ENCODE peak calls at places on chromosomes 4 and X, in seven cellular contexts. One of them, this sample, is unnamed.

GRCh38 chr4:99915449-99915848 is 21.2 kb upstream of the LAMTOR3 start:
- DNase-seq in HS-5: no peak
- DNase-seq in frontal cortex: no peak
- DNase-seq in AG09319: no peak
- DNase-seq in ecto neural progenitor cell: no peak
- DNase-seq in Right ventricle myocardium inferior: no peak
- DNase-seq in SHP77: no peak
- DNase-seq in this sample: no peak

GRCh38 chrX:133959972-133960371 is 25.4 kb downstream of the GPC3 start:
- DNase-seq in HS-5: no peak
- DNase-seq in frontal cortex: no peak
- DNase-seq in AG09319: no peak
- DNase-seq in ecto neural progenitor cell: no peak
- DNase-seq in Right ventricle myocardium inferior: no peak
- DNase-seq in SHP77: no peak
- DNase-seq in this sample: no peak

GRCh38 chr4:114136067-114136466 is 156.6 kb upstream of the ARSJ start:
- DNase-seq in HS-5: no peak
- DNase-seq in frontal cortex: no peak
- DNase-seq in AG09319: no peak
- DNase-seq in ecto neural progenitor cell: no peak
- DNase-seq in Right ventricle myocardium inferior: no peak
- DNase-seq in SHP77: no peak
- DNase-seq in this sample: no peak

GRCh38 chr4:144599621-144600020 is 46.3 kb upstream of the HHIP start:
- DNase-seq in HS-5: no peak
- DNase-seq in frontal cortex: no peak
- DNase-seq in AG09319: no peak
- DNase-seq in ecto neural progenitor cell: no peak
- DNase-seq in Right ventricle myocardium inferior: no peak
- DNase-seq in SHP77: no peak
- DNase-seq in this sample: no peak

GRCh38 chrX:150572206-150572605 is 3.8 kb downstream of the MTM1 start:
- DNase-seq in HS-5: no peak
- DNase-seq in frontal cortex: no peak
- DNase-seq in AG09319: no peak
- DNase-seq in ecto neural progenitor cell: no peak
- DNase-seq in Right ventricle myocardium inferior: no peak
- DNase-seq in SHP77: no peak
- DNase-seq in this sample: no peak

GRCh38 chr4:158302076-158302866 is 92.0 kb downstream of the TMEM144 start:
- DNase-seq in HS-5: no peak
- DNase-seq in frontal cortex: no peak
- DNase-seq in AG09319: peak
- DNase-seq in ecto neural progenitor cell: no peak
- DNase-seq in Right ventricle myocardium inferior: no peak
- DNase-seq in SHP77: no peak
- DNase-seq in this sample: no peak

GRCh38 chr4:159227984-159228383 is 125.1 kb downstream of the RAPGEF2 start:
- DNase-seq in HS-5: peak
- DNase-seq in frontal cortex: no peak
- DNase-seq in AG09319: peak
- DNase-seq in ecto neural progenitor cell: peak
- DNase-seq in Right ventricle myocardium inferior: peak
- DNase-seq in SHP77: no peak
- DNase-seq in this sample: peak

GRCh38 chrX:47836164-47837072 is at the start of gene ZNF81:
- DNase-seq in HS-5: peak
- DNase-seq in frontal cortex: peak
- DNase-seq in AG09319: peak
- DNase-seq in ecto neural progenitor cell: peak
- DNase-seq in Right ventricle myocardium inferior: peak
- DNase-seq in SHP77: peak
- DNase-seq in this sample: peak

GRCh38 chr4:82372874-82373815 is 646 bp downstream of the HNRNPD start:
- DNase-seq in HS-5: peak
- DNase-seq in frontal cortex: peak
- DNase-seq in AG09319: peak
- DNase-seq in ecto neural progenitor cell: peak
- DNase-seq in Right ventricle myocardium inferior: peak
- DNase-seq in SHP77: peak
- DNase-seq in this sample: peak

GRCh38 chr4:85496146-85496849 is 21.3 kb downstream of the ARHGAP24 start:
- DNase-seq in HS-5: no peak
- DNase-seq in frontal cortex: no peak
- DNase-seq in AG09319: no peak
- DNase-seq in ecto neural progenitor cell: no peak
- DNase-seq in Right ventricle myocardium inferior: no peak
- DNase-seq in SHP77: no peak
- DNase-seq in this sample: no peak

GRCh38 chr4:88818650-88819470 is 121.2 kb upstream of the NAP1L5 start:
- DNase-seq in HS-5: no peak
- DNase-seq in frontal cortex: no peak
- DNase-seq in AG09319: no peak
- DNase-seq in ecto neural progenitor cell: no peak
- DNase-seq in Right ventricle myocardium inferior: no peak
- DNase-seq in SHP77: peak
- DNase-seq in this sample: peak

GRCh38 chr4:92307886-92308285 is 4.1 kb downstream of the GRID2 start:
- DNase-seq in HS-5: no peak
- DNase-seq in frontal cortex: no peak
- DNase-seq in AG09319: no peak
- DNase-seq in ecto neural progenitor cell: no peak
- DNase-seq in Right ventricle myocardium inferior: no peak
- DNase-seq in SHP77: no peak
- DNase-seq in this sample: no peak

GRCh38 chr4:40514409-40515025 is 115.1 kb downstream of the RBM47 start:
- DNase-seq in HS-5: no peak
- DNase-seq in frontal cortex: no peak
- DNase-seq in AG09319: no peak
- DNase-seq in ecto neural progenitor cell: no peak
- DNase-seq in Right ventricle myocardium inferior: no peak
- DNase-seq in SHP77: no peak
- DNase-seq in this sample: no peak

GRCh38 chr4:39936565-39937418 is 40.9 kb downstream of the PDS5A start:
- DNase-seq in HS-5: no peak
- DNase-seq in frontal cortex: no peak
- DNase-seq in AG09319: no peak
- DNase-seq in ecto neural progenitor cell: no peak
- DNase-seq in Right ventricle myocardium inferior: no peak
- DNase-seq in SHP77: no peak
- DNase-seq in this sample: no peak

This sample was measured in right cardiac atrium.